ENCODE peak calls at places on chromosomes 11 and 22, in five cellular contexts. K is left ventricle myocardium inferior, G is astrocyte of the cerebellum, V is OCI-LY7, J is brain microvascular endothelial cell. L is an unnamed sample.

GRCh38 chr11:15093432-15093831 is 20.0 kb downstream of the CALCB start:
- DNase-seq in K (no peak), G (no peak), V (no peak), J (no peak), L (no peak)

GRCh38 chr11:76604081-76604601 is 66.4 kb downstream of the LRRC32 start:
- DNase-seq in K (no peak), G (no peak), V (no peak), J (no peak), L (no peak)

GRCh38 chr11:113159967-113160621 is 154.3 kb upstream of the TTC12 start:
- DNase-seq in K (no peak), G (no peak), V (no peak), J (no peak), L (no peak)

GRCh38 chr11:75627879-75628668 is 40.8 kb downstream of the MAP6 start:
- DNase-seq in K (no peak), G (no peak), V (no peak), J (peak; percentile 23), L (no peak)

GRCh38 chr11:61091373-61092279 is 10.7 kb upstream of the CD5 start:
- DNase-seq in K (no peak), G (no peak), V (no peak), J (peak; percentile 31), L (no peak)

GRCh38 chr22:20523118-20523983 is 15.9 kb downstream of the MED15 start:
- DNase-seq in K (no peak), G (no peak), V (no peak), J (peak; percentile 14), L (peak; percentile 38)

GRCh38 chr22:50613291-50613981 is 12.8 kb downstream of the MAPK8IP2 start:
- DNase-seq in K (peak; percentile 59), G (no peak), V (no peak), J (no peak), L (no peak)

GRCh38 chr22:47804281-47804680 is 1041.8 kb downstream of the TBC1D22A start:
- DNase-seq in K (no peak), G (no peak), V (no peak), J (no peak), L (no peak)

GRCh38 chr11:96324912-96325311 is 18.1 kb downstream of the MAML2 start:
- DNase-seq in K (no peak), G (no peak), V (no peak), J (peak; percentile 77), L (no peak)

GRCh38 chr11:68383976-68384501 is 71.6 kb downstream of the LRP5 start:
- DNase-seq in K (peak; percentile 71), G (no peak), V (peak; percentile 56), J (peak; percentile 51), L (peak; percentile 67)

GRCh38 chr22:49883294-49883640 is 29.6 kb downstream of the ZBED4 start:
- DNase-seq in K (no peak), G (no peak), V (no peak), J (peak; percentile 12), L (no peak)

GRCh38 chr11:119476038-119476437 is 53.1 kb upstream of the THY1 start:
- DNase-seq in K (no peak), G (no peak), V (no peak), J (no peak), L (no peak)

GRCh38 chr11:128497057-128497957 is 90.1 kb downstream of the ETS1 start:
- DNase-seq in K (no peak), G (peak; percentile 99), V (no peak), J (peak; percentile 96), L (no peak)

GRCh38 chr11:13152736-13153541 is 124.7 kb upstream of the BMAL1 start:
- DNase-seq in K (no peak), G (no peak), V (no peak), J (peak; percentile 12), L (no peak)
- TF ChIP-seq CTCF in K (peak; percentile 58), G (peak; percentile 51), V (peak; percentile 39), J (peak; percentile 55), L (peak; percentile 15)

DNA sequence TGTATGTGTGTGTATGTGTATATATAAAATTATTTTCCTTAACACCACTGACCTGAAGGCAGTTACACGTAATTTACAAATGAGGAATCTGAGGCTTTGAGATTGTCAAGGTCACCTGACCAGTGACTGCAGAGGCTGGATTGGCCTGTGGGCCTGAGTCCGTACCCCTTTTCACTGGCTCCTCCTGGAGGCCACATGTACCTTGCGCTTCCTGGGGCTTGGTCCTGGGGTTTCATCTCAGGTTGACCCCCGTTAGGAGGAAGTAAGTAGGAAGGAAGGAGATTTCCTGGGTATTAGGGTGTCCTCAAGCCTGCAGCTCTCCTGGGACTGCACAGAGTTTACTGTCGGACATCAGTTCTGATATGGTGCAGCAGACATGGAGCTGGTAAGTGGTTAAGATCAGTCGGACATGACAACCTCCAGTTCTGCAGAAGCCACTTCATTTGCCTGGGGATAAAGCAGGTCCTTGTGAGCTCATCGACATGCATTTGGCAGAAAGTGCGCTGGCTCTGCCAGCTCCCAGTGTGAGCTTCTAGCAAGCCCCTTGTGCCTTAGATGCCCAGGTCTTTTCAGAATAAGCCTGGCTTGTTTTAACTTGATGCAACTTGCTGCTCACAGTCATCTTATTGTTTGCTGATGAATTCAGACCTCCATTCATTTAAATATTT is 36.6 kb downstream of the ST3GAL4 start:
- DNase-seq in K (no peak), G (no peak), V (peak; percentile 38), J (no peak), L (no peak)
- TF ChIP-seq CTCF in K (peak; percentile 47), G (peak; percentile 18), V (peak; percentile 54), J (peak; percentile 26), L (peak; percentile 24)

GRCh38 chr22:25892678-25893077 is 150.7 kb downstream of the MYO18B start:
- DNase-seq in K (no peak), G (no peak), V (no peak), J (no peak), L (no peak)

GRCh38 chr22:25896098-25896497 is 154.1 kb downstream of the MYO18B start:
- DNase-seq in K (no peak), G (no peak), V (peak; percentile 10), J (no peak), L (no peak)

GRCh38 chr22:25896592-25896991 is 154.6 kb downstream of the MYO18B start:
- DNase-seq in K (no peak), G (no peak), V (no peak), J (no peak), L (no peak)

GRCh38 chr22:25898707-25899365 is 156.8 kb downstream of the MYO18B start:
- DNase-seq in K (no peak), G (no peak), V (no peak), J (no peak), L (no peak)

DNA sequence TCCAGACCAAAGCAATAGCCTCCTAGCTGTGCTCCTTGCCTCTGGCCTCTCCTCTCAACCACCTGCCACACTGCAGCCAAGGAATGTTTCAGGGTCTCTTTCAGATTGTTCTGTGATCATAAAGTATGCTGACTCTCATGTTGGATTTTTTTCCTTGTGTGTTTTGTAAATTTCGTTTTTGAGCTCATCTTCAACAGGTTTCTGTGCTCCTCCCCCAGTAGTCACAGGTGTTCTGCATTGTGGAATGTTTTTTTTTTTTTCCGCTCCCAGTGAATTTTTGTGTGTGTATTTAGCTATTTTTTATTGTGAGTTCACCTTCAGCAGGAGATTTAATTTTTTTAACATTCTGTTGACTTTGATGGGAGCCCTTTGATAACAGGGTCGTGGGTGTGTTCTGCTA is 153.7 kb downstream of the MYO18B start:
- DNase-seq in K (no peak), G (no peak), V (no peak), J (no peak), L (no peak)
- TF ChIP-seq CTCF in K (no peak), G (no peak), V (no peak), J (no peak), L (no peak)

GRCh38 chr22:24474221-24474620 is 20.9 kb upstream of the UPB1 start:
- DNase-seq in K (no peak), G (peak; percentile 90), V (no peak), J (peak; percentile 92), L (no peak)
- TF ChIP-seq CTCF in K (no peak), G (no peak), V (no peak), J (no peak), L (no peak)

DNA sequence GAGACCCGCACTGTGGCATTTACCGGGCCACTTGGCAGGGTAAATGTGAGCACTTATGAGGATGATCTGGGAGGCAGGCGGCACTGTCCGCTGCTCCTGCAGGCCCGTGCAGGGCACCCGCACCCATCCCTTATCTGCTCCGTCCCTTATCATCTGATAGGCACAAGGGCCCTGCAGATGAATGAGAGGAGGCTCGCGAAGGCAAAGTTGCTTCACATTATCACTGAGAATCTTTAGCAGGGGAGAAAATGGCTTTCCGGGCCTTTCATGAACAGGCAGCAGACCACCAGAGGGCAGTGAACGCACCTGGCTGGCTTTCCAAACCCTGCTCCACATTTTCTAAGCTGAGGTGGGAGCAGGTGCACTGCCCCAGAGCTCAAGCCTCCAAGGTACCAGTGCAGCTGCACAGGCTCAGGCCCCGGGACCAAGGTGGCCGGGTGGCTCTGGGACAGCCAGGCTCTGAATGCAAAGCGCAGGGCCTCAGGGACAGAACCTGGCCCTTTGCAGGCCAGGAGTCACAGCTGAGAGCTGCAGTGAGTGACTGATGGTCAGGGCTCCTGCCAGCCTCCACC is 165.6 kb downstream of the SHANK2 start:
- DNase-seq in K (no peak), G (no peak), V (peak; percentile 56), J (peak; percentile 6), L (peak; percentile 7)
- TF ChIP-seq CTCF in K (peak; percentile 60), G (peak; percentile 76), V (peak; percentile 75), J (peak; percentile 60), L (peak; percentile 50)

GRCh38 chr22:35917651-35918050 is 111.0 kb downstream of the RBFOX2 start:
- DNase-seq in K (no peak), G (no peak), V (no peak), J (no peak), L (no peak)
- TF ChIP-seq CTCF in K (no peak), G (no peak), V (no peak), J (no peak), L (no peak)